ENCODE peak calls at places on chromosomes 3 and 15, in five cellular contexts. H is colonic mucosa, T is AG04450, Y is ovary, C is psoas muscle. Q is an unnamed sample. For H3K27me3, the result is how much of the 10 kb centered on the place peaks cover.

GRCh38 chr3:29515451-29515850 is 234.6 kb downstream of the RBMS3 start:
- DNase-seq in H (no peak), T (no peak), Y (no peak), C (no peak), Q (no peak)

GRCh38 chr15:32936283-32936918 is 218.6 kb downstream of the GREM1 start:
- DNase-seq in H (no peak), T (no peak), Y (no peak), C (no peak), Q (no peak)

GRCh38 chr15:60101416-60101815 is 97.3 kb downstream of the FOXB1 start:
- DNase-seq in H (no peak), T (no peak), Y (no peak), C (no peak), Q (no peak)

GRCh38 chr3:130850044-130850797 is 43.7 kb upstream of the ATP2C1 start:
- DNase-seq in H (no peak), T (no peak), Y (no peak), C (no peak), Q (no peak)

GRCh38 chr15:101201411-101202174 is 50.3 kb downstream of the CHSY1 start:
- DNase-seq in H (peak), T (peak), Y (peak), C (peak), Q (peak)

GRCh38 chr15:51074926-51075325 is 19.8 kb downstream of the TNFAIP8L3 start:
- DNase-seq in H (no peak), T (no peak), Y (no peak), C (no peak), Q (no peak)

GRCh38 chr3:27194494-27194893 is 174.7 kb downstream of the NEK10 start:
- DNase-seq in H (no peak), T (no peak), Y (no peak), C (no peak), Q (no peak)

GRCh38 chr3:151925876-151926275 is 52.4 kb downstream of the SUCNR1 start:
- DNase-seq in H (no peak), T (peak), Y (no peak), C (no peak), Q (no peak)

GRCh38 chr15:64146041-64146440 is 5.5 kb upstream of the SNX22 start:
- DNase-seq in H (no peak), T (no peak), Y (no peak), C (no peak), Q (no peak)

GRCh38 chr3:156668073-156668763 is 6.2 kb upstream of the TIPARP start:
- DNase-seq in H (peak), T (no peak), Y (no peak), C (no peak), Q (peak)

GRCh38 chr15:28098766-28099554 is at the start of gene OCA2:
- DNase-seq in H (peak), T (no peak), Y (peak), C (peak), Q (peak)

GRCh38 chr3:38374221-38374620 is 27.6 kb downstream of the XYLB start:
- DNase-seq in H (no peak), T (no peak), Y (no peak), C (no peak), Q (no peak)

GRCh38 chr15:68389936-68390790 is 41.8 kb downstream of the ITGA11 start:
- DNase-seq in H (no peak), T (peak), Y (peak), C (no peak), Q (no peak)

GRCh38 chr3:183386651-183387050 is 41.8 kb downstream of the MCF2L2 start:
- DNase-seq in H (no peak), T (no peak), Y (no peak), C (no peak), Q (no peak)

GRCh38 chr15:52558196-52558595 is 10.6 kb downstream of the ARPP19 start:
- DNase-seq in H (no peak), T (no peak), Y (no peak), C (no peak), Q (no peak)

GRCh38 chr3:46986782-46987484 is 7.5 kb downstream of the NBEAL2 start:
- DNase-seq in H (no peak), T (no peak), Y (no peak), C (peak), Q (no peak)

GRCh38 chr3:11563749-11564148 is 80.0 kb downstream of the VGLL4 start:
- DNase-seq in H (no peak), T (no peak), Y (no peak), C (no peak), Q (no peak)

GRCh38 chr3:182259579-182259978 is 533.7 kb upstream of the ATP11B start:
- DNase-seq in H (no peak), T (no peak), Y (peak), C (no peak), Q (no peak)

GRCh38 chr3:55329849-55330248 is 157.3 kb downstream of the WNT5A start:
- DNase-seq in H (no peak), T (peak), Y (no peak), C (no peak), Q (no peak)

GRCh38 chr3:114319453-114319852 is 25.6 kb downstream of the TIGIT start:
- DNase-seq in H (no peak), T (peak), Y (no peak), C (no peak), Q (no peak)

GRCh38 chr3:109973733-109974132 is 636.4 kb upstream of the DPPA4 start:
- DNase-seq in H (no peak), T (no peak), Y (no peak), C (no peak), Q (no peak)

GRCh38 chr3:129486057-129487035 is 42.1 kb upstream of the RHO start:
- DNase-seq in H (no peak), T (peak), Y (no peak), C (no peak), Q (no peak)

GRCh38 chr3:141114816-141115458 is 63.8 kb downstream of the SPSB4 start:
- DNase-seq in H (no peak), T (no peak), Y (peak), C (no peak), Q (no peak)

GRCh38 chr15:100042558-100042957 is 299.2 kb downstream of the ADAMTS17 start:
- DNase-seq in H (no peak), T (no peak), Y (no peak), C (peak), Q (no peak)

GRCh38 chr15:37824717-37825382 is 109.6 kb upstream of the TMCO5A start:
- DNase-seq in H (no peak), T (peak), Y (no peak), C (no peak), Q (no peak)

GRCh38 chr3:45560270-45561020 is 34.1 kb upstream of the LIMD1 start:
- DNase-seq in H (peak), T (no peak), Y (peak), C (peak), Q (peak)

GRCh38 chr3:155512175-155512866 is 218.8 kb upstream of the STRIT1 start:
- DNase-seq in H (no peak), T (no peak), Y (no peak), C (no peak), Q (no peak)

GRCh38 chr3:128237348-128238099 is 84.2 kb downstream of the EEFSEC start:
- DNase-seq in H (no peak), T (no peak), Y (no peak), C (no peak), Q (no peak)

GRCh38 chr3:128238100-128238459 is 84.8 kb downstream of the EEFSEC start:
- DNase-seq in H (no peak), T (no peak), Y (no peak), C (no peak), Q (no peak)

GRCh38 chr3:128239304-128239703 is 86.0 kb downstream of the EEFSEC start:
- DNase-seq in H (no peak), T (no peak), Y (no peak), C (no peak), Q (no peak)

GRCh38 chr3:128241741-128242140 is 88.5 kb downstream of the EEFSEC start:
- DNase-seq in H (no peak), T (no peak), Y (no peak), C (no peak), Q (no peak)

GRCh38 chr3:128240232-128240631 is 87.0 kb downstream of the EEFSEC start:
- DNase-seq in H (no peak), T (no peak), Y (no peak), C (no peak), Q (no peak)
- H3K27me3 ChIP-seq in H (under half), T (under half), Y (under half), C (under half), Q (under half)

DNA sequence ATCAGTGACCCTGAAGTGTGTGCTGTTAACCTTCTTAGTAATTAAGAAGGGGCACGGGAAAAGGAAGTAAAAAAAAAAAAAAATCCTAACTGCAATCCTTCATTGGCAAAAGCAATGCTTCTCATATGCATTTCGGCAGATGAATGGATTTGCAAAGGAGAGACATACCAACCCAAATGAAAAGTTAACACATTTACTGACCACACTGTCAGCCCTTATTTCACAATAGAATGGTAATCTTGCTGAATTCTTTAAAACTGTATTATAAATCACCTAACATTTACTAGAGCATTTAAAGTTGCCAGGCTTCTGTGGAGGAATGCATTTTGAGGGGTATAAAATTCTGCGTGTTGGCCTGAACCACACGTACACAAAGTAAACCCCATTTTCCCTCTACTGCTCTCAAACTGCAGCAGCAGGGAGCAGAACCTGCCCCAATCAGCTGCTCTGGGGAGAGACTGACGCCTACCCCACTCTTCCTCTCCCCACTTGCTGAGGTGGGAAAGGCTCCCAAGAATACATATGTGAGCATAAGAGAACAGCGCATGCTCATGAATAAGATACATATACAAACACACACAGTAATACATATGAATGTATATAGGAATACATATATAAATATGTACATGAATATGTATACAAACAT is 198.4 kb downstream of the FOXP1 start:
- DNase-seq in H (no peak), T (no peak), Y (no peak), C (no peak), Q (no peak)
- H3K27me3 ChIP-seq in H (under half), T (under half), Y (under half), C (under half), Q (under half)

DNA sequence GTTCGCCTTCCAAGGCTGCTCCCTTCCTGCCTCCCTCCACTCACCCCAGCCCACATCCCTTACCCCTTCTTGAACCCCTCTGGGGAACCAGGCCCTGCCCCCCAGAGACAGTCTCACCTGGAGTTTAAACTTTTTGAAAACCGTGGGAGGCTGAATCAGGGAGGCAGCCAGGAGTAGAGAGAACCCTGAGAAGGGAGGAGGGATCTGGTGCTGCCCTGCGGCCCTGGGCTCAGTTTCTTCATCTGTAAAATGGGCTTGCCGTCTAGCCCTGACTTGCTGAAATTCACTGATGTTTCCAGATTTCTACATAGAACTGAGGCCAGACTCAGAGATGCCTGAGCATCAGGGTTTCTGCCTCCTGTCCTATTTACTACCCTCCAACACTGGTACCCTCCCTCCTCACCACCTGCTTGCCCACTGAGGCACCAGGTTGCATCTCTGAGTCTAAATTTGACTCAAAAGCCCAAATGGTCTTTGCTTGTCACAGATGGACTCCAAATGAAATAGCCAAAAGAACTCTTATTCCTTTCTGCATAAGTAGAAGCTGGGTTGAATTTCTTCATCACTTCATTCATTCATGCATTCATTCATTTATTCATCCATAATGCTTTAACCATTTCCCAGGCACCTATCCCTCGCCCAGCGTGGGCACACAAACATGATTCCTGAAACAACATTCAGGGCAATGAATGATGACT is 11.9 kb upstream of the STRA6 start:
- DNase-seq in H (no peak), T (no peak), Y (no peak), C (no peak), Q (no peak)
- H3K27me3 ChIP-seq in H (under half), T (under half), Y (under half), C (under half), Q (under half)

GRCh38 chr15:89754361-89755154 is 3.5 kb upstream of the MESP1 start:
- DNase-seq in H (no peak), T (no peak), Y (no peak), C (no peak), Q (no peak)
- H3K27me3 ChIP-seq in H (under half), T (under half), Y (under half), C (under half), Q (under half)

GRCh38 chr15:69994429-69995201 is 103.1 kb downstream of the TLE3 start:
- DNase-seq in H (peak), T (no peak), Y (no peak), C (no peak), Q (peak)
- H3K27me3 ChIP-seq in H (under half), T (under half), Y (under half), C (under half), Q (under half)

Q was measured in transverse colon.